ENCODE peak calls at places on chromosomes 6 and 20, in seven cellular contexts. G is psoas muscle, A is astrocyte, Y is fibroblast of lung, I is pancreas, M is heart left ventricle, L is choroid plexus epithelial cell. E is an unnamed sample.
A peak's percentile ranks its signal among the peaks of the same experiment; 100 is the strongest.

GRCh38 chr6:169571123-169571962 is 130.5 kb downstream of the WDR27 start:
- DNase-seq in A (peak; percentile 90), M (no peak), G (no peak), Y (peak; percentile 47), L (peak; percentile 37), I (no peak), E (no peak)

GRCh38 chr6:118562959-118563358 is 14.9 kb downstream of the PLN start:
- DNase-seq in G (no peak), I (no peak), A (peak; percentile 75), M (no peak), L (peak; percentile 39), Y (no peak), E (no peak)

GRCh38 chr6:13014551-13015378 is 298.2 kb downstream of the PHACTR1 start:
- DNase-seq in Y (no peak), I (peak; percentile 62), M (peak; percentile 64), A (peak; percentile 3), L (no peak), G (no peak), E (peak; percentile 52)

GRCh38 chr20:61268024-61268423 is 16.0 kb downstream of the CDH4 start:
- DNase-seq in A (no peak), I (no peak), G (no peak), M (no peak), Y (no peak), L (no peak), E (no peak)

GRCh38 chr6:159586684-159587083 is 106.4 kb downstream of the SOD2 start:
- DNase-seq in I (no peak), A (no peak), G (no peak), Y (no peak), L (no peak), M (no peak), E (no peak)

GRCh38 chr20:57672953-57673575 is 36.8 kb downstream of the PMEPA1 start:
- DNase-seq in I (no peak), M (no peak), A (no peak), L (no peak), G (no peak), Y (no peak), E (no peak)

GRCh38 chr6:70843328-70843918 is 113.4 kb downstream of the B3GAT2 start:
- DNase-seq in I (no peak), A (no peak), G (no peak), L (no peak), Y (no peak), M (no peak), E (no peak)

GRCh38 chr6:140586426-140587061 is 1212.1 kb upstream of the CITED2 start:
- DNase-seq in L (no peak), Y (no peak), A (no peak), G (no peak), I (no peak), M (peak; percentile 40), E (no peak)

GRCh38 chr6:138162104-138162946 is 586 bp downstream of the ARFGEF3 start:
- DNase-seq in L (no peak), Y (peak; percentile 1), A (no peak), I (peak; percentile 35), M (peak; percentile 54), G (no peak), E (no peak)

GRCh38 chr6:152233547-152234320 is 403.4 kb downstream of the SYNE1 start:
- DNase-seq in A (no peak), I (no peak), G (no peak), M (no peak), L (peak; percentile 10), Y (no peak), E (no peak)

GRCh38 chr6:148761532-148761951 is 14.7 kb downstream of the UST start:
- DNase-seq in G (peak; percentile 19), Y (peak; percentile 60), I (no peak), A (no peak), L (peak; percentile 67), M (no peak), E (no peak)

GRCh38 chr6:31478186-31478950 is 19.6 kb upstream of the MICB start:
- DNase-seq in I (no peak), M (no peak), Y (no peak), G (no peak), A (no peak), L (no peak), E (no peak)

GRCh38 chr20:15619816-15620215 is 953.4 kb downstream of the KIF16B start:
- DNase-seq in I (no peak), G (no peak), L (no peak), Y (no peak), M (no peak), A (no peak), E (no peak)

GRCh38 chr6:26657268-26657667 is 2.3 kb downstream of the ZNF322 start:
- DNase-seq in M (no peak), Y (no peak), L (no peak), G (no peak), I (no peak), A (no peak), E (no peak)

GRCh38 chr20:10090588-10091166 is 55.9 kb downstream of the ANKEF1 start:
- DNase-seq in I (peak; percentile 72), L (peak; percentile 82), M (peak; percentile 49), Y (peak; percentile 78), G (peak; percentile 12), A (peak; percentile 33), E (peak; percentile 48)

GRCh38 chr20:55174172-55174571 is 698.8 kb downstream of the DOK5 start:
- DNase-seq in M (no peak), I (no peak), L (no peak), A (no peak), Y (no peak), G (no peak), E (no peak)

GRCh38 chr20:42996141-42996540 is 193.6 kb downstream of the PTPRT start:
- DNase-seq in Y (no peak), G (no peak), A (no peak), I (no peak), M (no peak), L (no peak), E (no peak)

GRCh38 chr6:31829633-31830492 is 2.3 kb downstream of the HSPA1B start:
- DNase-seq in Y (peak; percentile 71), I (peak; percentile 53), A (no peak), G (no peak), L (peak; percentile 70), M (no peak), E (no peak)

GRCh38 chr20:51554538-51555165 is 12.1 kb upstream of the NFATC2 start:
- DNase-seq in G (no peak), L (no peak), Y (peak; percentile 39), A (peak; percentile 82), I (no peak), M (no peak), E (no peak)

GRCh38 chr6:165478581-165478980 is 169.2 kb upstream of the C6orf118 start:
- DNase-seq in A (no peak), M (no peak), I (no peak), Y (no peak), G (no peak), L (no peak), E (no peak)

DNA sequence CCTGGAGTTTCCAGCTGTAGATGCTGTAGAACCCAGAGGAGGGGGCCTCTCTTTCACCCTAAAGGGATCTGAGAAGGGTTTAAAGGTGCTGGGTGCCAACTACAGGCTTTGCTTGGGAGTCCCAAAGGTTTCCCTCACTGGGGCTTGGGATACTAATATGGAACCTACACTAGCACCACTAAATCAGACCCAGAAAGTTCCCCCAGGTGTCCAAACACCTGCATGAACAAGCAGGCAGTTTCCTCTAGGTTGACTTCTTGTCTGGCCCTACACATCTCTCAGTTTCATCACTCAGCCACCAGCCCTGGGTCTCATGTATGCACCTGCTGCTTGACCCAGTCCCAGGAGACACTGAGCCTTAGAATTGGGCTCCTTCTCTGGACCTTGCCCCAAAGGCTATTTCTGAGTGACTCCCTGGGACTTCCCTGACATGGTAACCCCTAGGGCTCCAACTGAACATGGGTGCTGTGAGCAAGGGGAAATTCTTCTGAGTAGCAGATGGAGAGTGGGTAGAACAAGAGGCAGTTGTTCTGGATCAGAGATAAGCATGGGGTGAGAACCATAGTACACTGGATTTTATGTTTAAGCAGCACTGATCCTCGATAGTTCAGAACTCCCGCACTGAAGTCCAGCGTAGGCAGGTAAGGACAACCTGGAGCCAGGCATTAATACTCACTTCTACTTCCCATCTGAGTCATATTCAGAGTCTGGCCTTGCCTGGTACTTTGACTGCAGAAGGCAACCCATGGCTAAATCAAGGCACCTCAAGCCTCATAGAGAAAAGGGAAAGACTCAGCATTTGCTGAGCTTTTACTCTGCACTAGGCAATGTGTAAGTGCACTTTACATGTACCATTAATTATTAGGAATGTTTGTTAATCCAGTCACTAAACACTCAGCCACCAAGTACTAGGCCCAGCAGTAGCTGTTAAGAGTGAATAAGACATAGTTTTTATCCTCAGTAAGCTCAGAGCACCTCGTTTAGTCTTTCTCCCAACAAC is 16.8 kb downstream of the BCL2L1 start:
- DNase-seq in I (no peak), G (no peak), Y (no peak), L (no peak), A (no peak), M (no peak), E (no peak)
- TF ChIP-seq CTCF in I (no peak), G (no peak), Y (no peak), L (no peak), A (no peak), M (no peak), E (no peak)

DNA sequence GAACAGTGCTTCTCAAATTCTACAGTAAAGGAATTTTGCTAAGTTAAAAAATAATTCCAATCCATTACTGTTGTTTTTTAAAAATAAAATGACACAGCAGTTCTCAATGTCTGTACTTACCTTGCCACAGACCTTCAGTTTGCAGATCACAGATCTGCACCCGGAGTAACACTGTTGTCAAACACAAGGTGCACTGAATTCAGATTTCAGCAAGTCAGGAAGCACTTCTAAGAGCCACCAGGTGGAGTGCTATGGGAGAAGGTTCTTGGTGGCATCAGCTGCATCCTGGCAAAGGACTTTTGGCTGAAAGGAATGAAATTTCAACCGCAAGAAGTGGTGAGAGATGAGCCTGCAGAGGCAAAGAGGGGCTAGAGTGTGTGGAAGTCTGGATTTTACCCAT is 17.4 kb downstream of the RSPH4A start:
- DNase-seq in Y (no peak), G (no peak), I (no peak), M (no peak), A (no peak), L (peak; percentile 18), E (no peak)
- TF ChIP-seq CTCF in Y (peak; percentile 21), G (no peak), I (no peak), M (no peak), A (peak; percentile 13), L (peak; percentile 45), E (no peak)

DNA sequence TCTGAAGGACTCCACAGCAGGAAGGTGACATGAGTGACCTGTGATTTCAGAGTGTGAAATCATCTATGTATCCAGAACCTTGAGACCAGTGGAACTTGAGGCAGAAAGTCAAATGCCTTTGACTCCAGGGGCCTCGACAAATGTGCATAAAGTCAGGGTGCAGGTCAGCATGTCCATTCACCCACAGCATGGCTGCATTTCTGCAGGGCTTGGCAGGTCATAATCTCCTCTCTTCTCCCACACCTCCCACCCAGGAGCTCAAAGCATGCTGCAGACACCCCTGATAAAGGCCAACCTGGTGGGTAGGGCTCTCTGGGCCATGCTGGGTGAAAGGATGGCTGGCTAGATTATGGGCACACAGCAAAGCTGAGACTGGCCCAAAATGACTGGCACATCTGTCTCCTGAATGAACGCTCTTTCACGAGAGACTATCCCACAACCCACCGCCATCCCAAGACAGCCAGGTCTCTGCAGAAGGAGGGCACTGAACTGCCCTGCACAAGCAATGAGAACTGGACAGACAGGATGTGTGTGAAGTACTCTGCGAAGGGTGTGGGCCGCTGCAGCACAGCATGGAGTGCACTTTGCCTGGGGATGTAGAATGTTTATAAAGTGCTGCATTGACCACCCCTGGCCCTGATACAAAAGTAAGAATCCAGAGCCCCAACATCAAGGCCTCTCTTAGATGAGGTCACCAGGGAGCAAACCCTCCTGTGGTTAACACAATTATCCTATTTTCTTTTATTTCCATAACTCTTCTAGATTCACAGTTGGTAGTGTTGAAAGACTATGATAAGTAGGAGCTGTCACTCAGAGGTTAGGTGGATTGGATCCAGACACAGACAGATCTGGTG is 78.2 kb upstream of the NXT1 start:
- DNase-seq in Y (no peak), L (no peak), I (no peak), A (no peak), G (no peak), M (no peak), E (no peak)
- TF ChIP-seq CTCF in Y (no peak), L (no peak), I (no peak), A (no peak), G (no peak), M (no peak), E (no peak)

GRCh38 chr6:373773-374724 is 17.5 kb upstream of the IRF4 start:
- DNase-seq in Y (peak; percentile 48), G (no peak), M (no peak), I (no peak), A (no peak), L (peak; percentile 35), E (no peak)
- TF ChIP-seq CTCF in Y (peak; percentile 38), G (no peak), M (peak; percentile 39), I (no peak), A (no peak), L (peak; percentile 45), E (peak; percentile 20)